ENCODE peak calls at places on chromosomes 16 and 17, in ten cellular contexts. L is CD4-positive, alpha-beta T cell; C is iris pigment epithelial cell; J is GM12865; M is stimulated activated CD4-positive, alpha-beta T cell treated with anti-CD3 and anti-CD28 coated beads, Interleukin-1b, Interleukin-23, amount 100 ng/mL, for 24 hours; B is mucosa of descending colon; O is stimulated activated CD8-positive, alpha-beta memory T cell treated with anti-CD3 and anti-CD28 coated beads, Interleukin-2, amount 100 ng/mL, for 48 hours; I is anterior cingulate cortex; X is OCI-LY7; T is foreskin fibroblast. E is an unnamed sample.

GRCh38 chr16:20249247-20249646 is 78.1 kb downstream of the GP2 start:
- DNase-seq in O (no peak), T (no peak), J (no peak), X (no peak), B (no peak), L (no peak), M (no peak), C (no peak), I (no peak), E (no peak)

GRCh38 chr16:86040496-86040895 is 141.5 kb downstream of the IRF8 start:
- DNase-seq in J (no peak), I (no peak), O (no peak), T (no peak), L (no peak), M (no peak), C (no peak), X (no peak), B (no peak), E (no peak)

GRCh38 chr16:47852991-47853390 is 302.8 kb downstream of the ABCC12 start:
- DNase-seq in C (no peak), B (no peak), M (no peak), T (no peak), X (no peak), I (no peak), L (no peak), J (no peak), O (no peak), E (no peak)

GRCh38 chr17:37701424-37702020 is 43.3 kb downstream of the HNF1B start:
- DNase-seq in O (peak), M (no peak), L (peak), C (no peak), X (peak), J (peak), T (no peak), B (peak), I (no peak), E (no peak)

GRCh38 chr17:40485851-40486512 is 15.4 kb downstream of the TNS4 start:
- DNase-seq in O (no peak), L (no peak), B (no peak), M (no peak), T (peak), C (peak), I (no peak), J (no peak), X (no peak), E (peak)

GRCh38 chr17:2796164-2797140 is at the start of gene RAP1GAP2:
- DNase-seq in B (peak), T (no peak), X (no peak), C (no peak), J (peak), I (no peak), O (peak), M (no peak), L (peak), E (no peak)

GRCh38 chr16:31331807-31332301 is 23.1 kb upstream of the ITGAX start:
- DNase-seq in C (no peak), L (no peak), O (no peak), X (no peak), J (no peak), I (no peak), M (no peak), T (no peak), B (no peak), E (no peak)

GRCh38 chr16:27489421-27489820 is 60.3 kb downstream of the GTF3C1 start:
- DNase-seq in B (no peak), M (no peak), C (no peak), J (no peak), L (no peak), I (no peak), X (no peak), T (no peak), O (no peak), E (no peak)

GRCh38 chr16:27646811-27647210 is 96.9 kb downstream of the KATNIP start:
- DNase-seq in O (no peak), J (no peak), C (peak), L (no peak), B (no peak), M (no peak), I (no peak), X (no peak), T (peak), E (no peak)

GRCh38 chr16:77336637-77337036 is 98.2 kb downstream of the ADAMTS18 start:
- DNase-seq in L (no peak), M (no peak), J (no peak), O (no peak), I (no peak), C (no peak), T (no peak), X (no peak), B (no peak), E (no peak)

GRCh38 chr17:51833045-51833444 is 325.5 kb downstream of the CA10 start:
- DNase-seq in J (no peak), B (no peak), L (no peak), M (no peak), O (no peak), I (no peak), T (no peak), C (no peak), X (no peak), E (no peak)

GRCh38 chr17:79504181-79504605 is 106.7 kb downstream of the RBFOX3 start:
- DNase-seq in T (no peak), X (no peak), O (no peak), B (no peak), M (no peak), J (no peak), C (no peak), L (no peak), I (no peak), E (no peak)

GRCh38 chr17:13786000-13786598 is 184.4 kb upstream of the HS3ST3A1 start:
- DNase-seq in B (no peak), C (peak), J (no peak), L (no peak), X (no peak), M (no peak), I (no peak), O (no peak), T (peak), E (peak)

GRCh38 chr17:61157246-61157887 is 242.3 kb upstream of the TBX2 start:
- DNase-seq in I (peak), M (no peak), O (no peak), B (no peak), J (no peak), T (peak), X (no peak), C (peak), L (no peak), E (peak)

GRCh38 chr17:43578699-43579569 is 32.8 kb upstream of the ETV4 start:
- DNase-seq in O (no peak), L (peak), I (no peak), X (peak), J (peak), M (no peak), C (peak), B (no peak), T (peak), E (peak)

GRCh38 chr16:583815-584591 is 5.9 kb upstream of the RAB40C start:
- DNase-seq in X (no peak), M (no peak), I (no peak), O (no peak), B (no peak), J (no peak), C (no peak), L (no peak), T (no peak), E (no peak)

GRCh38 chr17:5583426-5584382 is 605 bp downstream of the NLRP1 start:
- DNase-seq in L (peak), T (no peak), B (no peak), O (no peak), I (no peak), X (no peak), M (no peak), C (no peak), J (no peak), E (peak)

GRCh38 chr16:24075302-24075701 is 180.8 kb upstream of the CACNG3 start:
- DNase-seq in X (no peak), L (no peak), O (no peak), B (no peak), J (no peak), T (no peak), I (no peak), M (no peak), C (no peak), E (no peak)

GRCh38 chr17:77817953-77818352 is 140.6 kb upstream of the TNRC6C start:
- DNase-seq in J (no peak), C (no peak), B (no peak), I (no peak), M (no peak), O (no peak), X (no peak), T (peak), L (no peak), E (no peak)

GRCh38 chr16:89052824-89053724 is 40.6 kb upstream of the ACSF3 start:
- DNase-seq in I (peak), T (no peak), X (no peak), L (no peak), B (peak), O (no peak), M (no peak), C (no peak), J (no peak), E (no peak)

GRCh38 chr17:72470338-72471133 is 349.7 kb downstream of the SOX9 start:
- DNase-seq in L (no peak), O (no peak), I (no peak), C (no peak), B (no peak), X (no peak), M (no peak), T (no peak), J (no peak), E (no peak)

GRCh38 chr16:1772362-1772907 is at the start of gene EME2:
- DNase-seq in C (peak), J (peak), M (no peak), X (no peak), B (no peak), O (peak), I (no peak), T (no peak), L (peak), E (peak)

GRCh38 chr16:879461-879861 is 78.9 kb upstream of the GNG13 start:
- DNase-seq in I (no peak), L (no peak), C (no peak), J (no peak), O (no peak), B (no peak), M (no peak), X (no peak), T (no peak), E (no peak)

GRCh38 chr17:76593338-76593737 is 7.7 kb upstream of the ST6GALNAC2 start:
- DNase-seq in M (no peak), J (no peak), C (no peak), L (no peak), T (no peak), B (no peak), O (no peak), X (no peak), I (no peak), E (no peak)

GRCh38 chr17:72714357-72714966 is 378.0 kb downstream of the SLC39A11 start:
- DNase-seq in C (no peak), I (no peak), J (no peak), M (no peak), X (no peak), B (no peak), O (no peak), L (no peak), T (no peak), E (no peak)

GRCh38 chr17:78933959-78934568 is 8.9 kb upstream of the TIMP2 start:
- DNase-seq in O (no peak), J (no peak), I (peak), T (peak), L (no peak), M (no peak), X (no peak), B (peak), C (peak), E (peak)

GRCh38 chr17:50167371-50167770 is 1.6 kb downstream of the SGCA start:
- DNase-seq in L (no peak), C (no peak), O (no peak), X (no peak), M (no peak), J (no peak), I (no peak), T (no peak), B (no peak), E (no peak)

GRCh38 chr17:17355426-17355825 is 52.3 kb downstream of the NT5M start:
- DNase-seq in O (no peak), L (no peak), C (no peak), I (no peak), M (no peak), X (no peak), J (no peak), T (no peak), B (no peak), E (no peak)